ENCODE peak calls at places on chromosome 6, in ten cellular contexts. F, Y, I, R, D, Z, P, S, W and N are unnamed samples.

GRCh38 chr6:26017567-26017966 is 55.0 kb downstream of the TRIM38 start:
- DNase-seq in F (peak), Y (peak), I (no peak), R (peak), D (peak), Z (no peak), P (peak), S (peak), W (peak), N (peak)

GRCh38 chr6:33313709-33314514 is at the start of gene TAPBP:
- DNase-seq in F (peak), Y (peak), I (peak), R (peak), D (peak), Z (peak), P (peak), S (peak), W (peak), N (peak)

GRCh38 chr6:139082370-139082769 is 52.5 kb upstream of the HECA start:
- DNase-seq in F (no peak), Y (no peak), I (no peak), R (no peak), D (no peak), Z (no peak), P (no peak), S (no peak), W (no peak), N (no peak)

GRCh38 chr6:144758602-144759001 is 473.5 kb downstream of the UTRN start:
- DNase-seq in F (peak), Y (no peak), I (no peak), R (no peak), D (peak), Z (no peak), P (peak), S (no peak), W (peak), N (no peak)

GRCh38 chr6:113293106-113293505 is 564.0 kb upstream of the MARCKS start:
- DNase-seq in F (no peak), Y (no peak), I (no peak), R (no peak), D (no peak), Z (no peak), P (no peak), S (no peak), W (no peak), N (no peak)

GRCh38 chr6:166284640-166285039 is 23.6 kb downstream of the PRR18 start:
- DNase-seq in F (no peak), Y (no peak), I (no peak), R (no peak), D (no peak), Z (no peak), P (no peak), S (no peak), W (no peak), N (no peak)

GRCh38 chr6:17211101-17211500 is 70.1 kb upstream of the RBM24 start:
- DNase-seq in F (no peak), Y (no peak), I (no peak), R (no peak), D (no peak), Z (no peak), P (no peak), S (no peak), W (no peak), N (no peak)

GRCh38 chr6:47655719-47656595 is 42.4 kb upstream of the ADGRF4 start:
- DNase-seq in F (no peak), Y (no peak), I (no peak), R (no peak), D (peak), Z (peak), P (no peak), S (peak), W (peak), N (no peak)

GRCh38 chr6:47595785-47596184 is 102.6 kb upstream of the ADGRF4 start:
- DNase-seq in F (no peak), Y (no peak), I (no peak), R (no peak), D (no peak), Z (no peak), P (no peak), S (peak), W (no peak), N (no peak)

GRCh38 chr6:49606696-49607390 is 29.8 kb downstream of the RHAG start:
- DNase-seq in F (peak), Y (peak), I (no peak), R (no peak), D (peak), Z (no peak), P (peak), S (peak), W (peak), N (no peak)

GRCh38 chr6:49607391-49607982 is 29.2 kb downstream of the RHAG start:
- DNase-seq in F (no peak), Y (no peak), I (no peak), R (no peak), D (no peak), Z (no peak), P (no peak), S (no peak), W (no peak), N (no peak)
- TF ChIP-seq CTCF in F (no peak), Y (no peak), I (no peak), R (no peak), D (no peak), Z (peak), P (no peak), S (peak), W (no peak), N (no peak)

GRCh38 chr6:160519133-160519532 is 144.9 kb downstream of the LPA start:
- DNase-seq in F (no peak), Y (no peak), I (no peak), R (no peak), D (no peak), Z (no peak), P (no peak), S (no peak), W (no peak), N (no peak)

GRCh38 chr6:160509610-160510009 is 154.5 kb downstream of the LPA start:
- DNase-seq in F (no peak), Y (no peak), I (no peak), R (no peak), D (no peak), Z (no peak), P (no peak), S (no peak), W (no peak), N (no peak)

GRCh38 chr6:160510199-160510598 is 153.9 kb downstream of the LPA start:
- DNase-seq in F (peak), Y (peak), I (no peak), R (no peak), D (peak), Z (no peak), P (peak), S (no peak), W (peak), N (no peak)

GRCh38 chr6:160510976-160511617 is 153.0 kb downstream of the LPA start:
- DNase-seq in F (no peak), Y (no peak), I (no peak), R (no peak), D (no peak), Z (no peak), P (no peak), S (no peak), W (no peak), N (no peak)

DNA sequence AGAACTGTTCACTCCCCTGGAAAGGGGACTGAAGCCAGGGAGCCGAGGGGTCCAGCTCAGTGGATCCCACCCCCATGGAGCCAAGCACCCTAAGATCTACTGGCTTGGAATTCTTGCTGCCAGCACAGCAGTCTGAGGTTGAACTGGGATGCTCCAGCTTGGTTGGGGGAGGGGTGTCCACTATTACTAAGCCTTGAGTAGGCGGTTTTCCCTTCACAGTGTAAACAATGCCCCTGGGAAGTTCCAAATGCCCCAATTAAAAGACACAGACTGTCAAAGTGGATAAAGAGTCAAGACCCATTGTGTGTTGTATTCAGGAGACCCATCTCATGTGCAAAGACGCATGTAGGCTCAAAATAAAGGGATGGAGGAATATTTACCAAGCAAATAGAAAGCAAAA is 150.2 kb downstream of the LPA start:
- DNase-seq in F (peak), Y (no peak), I (no peak), R (no peak), D (no peak), Z (no peak), P (no peak), S (no peak), W (no peak), N (no peak)
- TF ChIP-seq CTCF in F (no peak), Y (no peak), I (no peak), R (no peak), D (no peak), Z (no peak), P (no peak), S (no peak), W (no peak), N (no peak)

GRCh38 chr6:160040527-160041264 is 71.8 kb downstream of the IGF2R start:
- DNase-seq in F (no peak), Y (no peak), I (no peak), R (no peak), D (no peak), Z (no peak), P (no peak), S (no peak), W (no peak), N (no peak)

GRCh38 chr6:160042788-160043301 is 74.0 kb downstream of the IGF2R start:
- DNase-seq in F (peak), Y (peak), I (no peak), R (no peak), D (peak), Z (no peak), P (peak), S (no peak), W (no peak), N (no peak)

GRCh38 chr6:160043784-160044183 is 74.9 kb downstream of the IGF2R start:
- DNase-seq in F (no peak), Y (no peak), I (no peak), R (no peak), D (no peak), Z (no peak), P (no peak), S (no peak), W (no peak), N (no peak)

GRCh38 chr6:160041608-160042007 is 72.7 kb downstream of the IGF2R start:
- DNase-seq in F (peak), Y (peak), I (no peak), R (no peak), D (peak), Z (no peak), P (peak), S (no peak), W (peak), N (no peak)

DNA sequence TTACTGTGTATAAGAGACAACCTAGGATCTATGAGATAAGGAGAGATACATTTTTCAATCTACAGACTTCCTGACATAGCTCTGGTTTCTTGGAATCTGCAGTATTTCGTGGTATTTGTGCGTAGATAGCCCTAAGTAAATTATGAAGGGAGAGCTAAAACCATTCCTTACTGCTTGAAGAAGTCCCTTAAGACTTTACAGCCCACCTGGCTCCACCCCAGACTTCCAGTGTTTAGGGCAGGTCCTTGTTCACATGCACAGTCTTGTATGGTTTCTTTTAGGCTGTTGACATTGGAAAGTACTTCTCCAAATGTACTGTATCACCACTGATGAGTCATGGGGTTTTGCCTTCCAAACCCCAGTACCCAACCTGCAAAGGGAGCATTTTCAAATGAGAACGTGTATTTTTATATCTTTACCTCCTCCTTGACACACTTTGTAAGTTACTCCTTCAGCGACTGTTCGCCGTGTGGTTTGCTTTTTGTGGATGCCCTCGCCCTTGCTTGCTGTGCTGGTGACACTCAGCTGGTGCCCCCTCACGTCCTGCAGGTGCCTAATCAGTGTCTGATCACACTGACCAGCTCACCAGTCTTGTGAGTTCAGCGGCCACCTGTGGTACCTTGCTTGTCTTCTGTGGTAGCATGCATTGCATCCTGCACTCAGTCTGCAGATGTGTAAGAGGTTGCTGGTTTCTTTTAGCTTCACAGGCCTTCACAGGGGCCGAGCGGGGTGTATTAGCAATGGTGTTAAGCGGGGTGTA is 73.3 kb downstream of the IGF2R start:
- DNase-seq in F (no peak), Y (peak), I (no peak), R (no peak), D (peak), Z (no peak), P (peak), S (no peak), W (no peak), N (no peak)
- TF ChIP-seq CTCF in F (no peak), Y (no peak), I (no peak), R (no peak), D (no peak), Z (no peak), P (no peak), S (no peak), W (no peak), N (no peak)

DNA sequence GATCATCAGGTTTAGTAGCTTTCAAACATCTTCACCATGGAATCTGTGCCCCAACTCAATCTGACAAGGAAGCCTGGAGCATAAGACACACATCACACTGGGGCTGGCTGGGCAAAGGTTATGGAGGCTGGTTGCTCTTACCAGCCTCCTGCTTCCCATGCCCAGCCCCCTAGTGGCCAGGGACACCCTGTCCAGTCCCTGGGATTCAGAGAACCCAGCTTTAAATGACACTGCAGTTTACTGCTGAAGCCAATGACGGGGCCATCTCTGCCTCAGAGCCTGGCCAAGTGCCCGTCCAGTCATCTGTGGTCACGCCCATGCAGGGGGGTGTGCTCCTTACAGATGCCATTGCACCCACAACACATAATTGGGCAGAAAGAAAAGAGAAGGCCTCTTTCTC is 272.9 kb downstream of the SMOC2 start:
- DNase-seq in F (peak), Y (no peak), I (no peak), R (no peak), D (no peak), Z (peak), P (no peak), S (peak), W (no peak), N (no peak)
- TF ChIP-seq CTCF in F (peak), Y (no peak), I (peak), R (no peak), D (no peak), Z (peak), P (no peak), S (peak), W (peak), N (no peak)